ENCODE peak calls at places on chromosomes 7 and 10, in four cellular contexts. G, P, H and S are unnamed samples.

GRCh38 chr7:3650844-3651243 is 349.8 kb downstream of the SDK1 start:
- DNase-seq in G (no peak), H (no peak), P (no peak), S (no peak)

GRCh38 chr7:151426486-151426905 is 13.4 kb downstream of the CRYGN start:
- DNase-seq in H (no peak), P (peak), G (peak), S (peak)

GRCh38 chr10:109961181-109962001 is 38.1 kb upstream of the XPNPEP1 start:
- DNase-seq in G (peak), P (no peak), H (no peak), S (no peak)

GRCh38 chr7:30503273-30504212 is 1.1 kb downstream of the GGCT start:
- DNase-seq in G (no peak), P (no peak), H (no peak), S (peak)

GRCh38 chr7:150406311-150406564 is 27.1 kb downstream of the ZNF775 start:
- DNase-seq in H (no peak), G (no peak), P (no peak), S (no peak)

GRCh38 chr7:101782476-101782875 is 35.0 kb upstream of the CUX1 start:
- DNase-seq in P (no peak), G (no peak), H (no peak), S (no peak)

GRCh38 chr7:116997972-116998371 is 44.7 kb downstream of the ST7 start:
- DNase-seq in P (no peak), G (no peak), H (no peak), S (no peak)

GRCh38 chr7:150514748-150515222 is at the start of gene GIMAP7:
- DNase-seq in H (no peak), G (no peak), P (no peak), S (no peak)

GRCh38 chr7:157496426-157497275 is 159.8 kb downstream of the DNAJB6 start:
- DNase-seq in P (peak), G (no peak), H (no peak), S (no peak)

GRCh38 chr7:1848013-1848640 is 178.1 kb downstream of the ELFN1 start:
- DNase-seq in P (no peak), H (no peak), G (no peak), S (no peak)

GRCh38 chr7:28180364-28181147 is at the start of gene JAZF1:
- DNase-seq in P (peak), H (peak), G (peak), S (peak)

GRCh38 chr10:118209215-118209614 is 132.9 kb downstream of the FAM204A start:
- DNase-seq in H (no peak), P (no peak), G (no peak), S (no peak)

GRCh38 chr7:74287303-74288033 is 1.7 kb upstream of the CLIP2 start:
- DNase-seq in P (no peak), G (no peak), H (no peak), S (no peak)

GRCh38 chr10:127797339-127797738 is 60.4 kb downstream of the FOXI2 start:
- DNase-seq in G (no peak), H (no peak), P (no peak), S (no peak)

GRCh38 chr10:31604646-31605170 is 285.7 kb downstream of the ZEB1 start:
- DNase-seq in P (no peak), G (no peak), H (no peak), S (no peak)

GRCh38 chr10:58352956-58353610 is 18.3 kb downstream of the UBE2D1 start:
- DNase-seq in G (no peak), H (no peak), P (no peak), S (peak)

GRCh38 chr7:96380111-96380512 is 58.2 kb upstream of the SLC25A13 start:
- DNase-seq in P (no peak), G (no peak), H (no peak), S (no peak)